ENCODE peak calls at places on chromosomes 6 and 20, in five cellular contexts. Y, J, U, N and C are unnamed samples.

GRCh38 chr20:22791877-22792525 is 207.6 kb upstream of the FOXA2 start:
- DNase-seq in Y (no peak), N (no peak), U (no peak), J (no peak), C (no peak)

GRCh38 chr20:46801003-46801702 is 91.7 kb downstream of the SLC2A10 start:
- DNase-seq in Y (no peak), N (no peak), J (no peak), U (no peak), C (no peak)

GRCh38 chr6:154448448-154449096 is 61.9 kb downstream of the CNKSR3 start:
- DNase-seq in U (no peak), J (no peak), Y (no peak), N (no peak), C (no peak)

GRCh38 chr6:44067073-44067759 is 60.0 kb downstream of the MRPL14 start:
- DNase-seq in J (no peak), U (no peak), Y (peak), N (no peak), C (no peak)

GRCh38 chr6:159304641-159305040 is 135.4 kb downstream of the FNDC1 start:
- DNase-seq in J (no peak), Y (no peak), N (no peak), U (no peak), C (no peak)

GRCh38 chr6:38803129-38803528 is 88.0 kb downstream of the DNAH8 start:
- DNase-seq in J (no peak), U (no peak), Y (no peak), N (no peak), C (no peak)

GRCh38 chr6:79813143-79813542 is 134.2 kb downstream of the ELOVL4 start:
- DNase-seq in Y (no peak), N (no peak), U (no peak), J (no peak), C (no peak)

GRCh38 chr6:48369100-48369499 is 258.1 kb upstream of the PTCHD4 start:
- DNase-seq in J (no peak), N (no peak), U (no peak), Y (no peak), C (no peak)

GRCh38 chr6:12636336-12636735 is 80.2 kb upstream of the PHACTR1 start:
- DNase-seq in U (no peak), J (no peak), N (no peak), Y (no peak), C (no peak)

GRCh38 chr6:89387516-89388222 is 24.4 kb downstream of the RRAGD start:
- DNase-seq in J (no peak), Y (no peak), U (peak), N (peak), C (peak)

GRCh38 chr6:6713660-6714446 is 125.3 kb downstream of the LY86 start:
- DNase-seq in U (no peak), N (no peak), J (no peak), Y (no peak), C (no peak)

GRCh38 chr20:47400685-47401084 is 44.2 kb upstream of the ZMYND8 start:
- DNase-seq in N (peak), J (no peak), Y (no peak), U (no peak), C (no peak)

GRCh38 chr20:13800728-13801134 is 15.9 kb downstream of the NDUFAF5 start:
- DNase-seq in U (no peak), J (no peak), Y (peak), N (no peak), C (no peak)

GRCh38 chr6:148972481-148972880 is 225.7 kb downstream of the UST start:
- DNase-seq in U (peak), N (peak), J (no peak), Y (no peak), C (peak)

GRCh38 chr20:35561268-35561667 is 19.4 kb downstream of the ERGIC3 start:
- DNase-seq in N (peak), U (no peak), Y (no peak), J (peak), C (no peak)

GRCh38 chr6:93731306-93731705 is 311.9 kb upstream of the EPHA7 start:
- DNase-seq in Y (no peak), J (no peak), U (no peak), N (no peak), C (no peak)

GRCh38 chr6:134714679-134715078 is 235.2 kb downstream of the ALDH8A1 start:
- DNase-seq in U (no peak), N (no peak), J (no peak), Y (no peak), C (no peak)

GRCh38 chr6:42441661-42442081 is 10.1 kb downstream of the TRERF1 start:
- DNase-seq in Y (no peak), U (no peak), J (no peak), N (no peak), C (no peak)

GRCh38 chr6:160142115-160142715 is 20.6 kb downstream of the SLC22A1 start:
- DNase-seq in N (no peak), J (no peak), U (no peak), Y (no peak), C (no peak)

GRCh38 chr6:17885079-17885478 is 102.4 kb downstream of the KIF13A start:
- DNase-seq in Y (no peak), U (no peak), N (no peak), J (no peak), C (no peak)

GRCh38 chr6:7213416-7213815 is 99.6 kb downstream of the SSR1 start:
- DNase-seq in N (no peak), Y (no peak), J (no peak), U (no peak), C (no peak)

GRCh38 chr6:55009114-55009513 is 162.5 kb downstream of the FAM83B start:
- DNase-seq in Y (no peak), N (no peak), J (no peak), U (no peak), C (no peak)

GRCh38 chr6:16698163-16698533 is 63.1 kb downstream of the ATXN1 start:
- DNase-seq in Y (no peak), N (no peak), U (no peak), J (no peak), C (no peak)

GRCh38 chr6:129498950-129499870 is 210.8 kb downstream of the ARHGAP18 start:
- DNase-seq in U (peak), N (peak), Y (no peak), J (no peak), C (peak)

GRCh38 chr6:43931201-43931600 is 161.2 kb downstream of the VEGFA start:
- DNase-seq in U (no peak), Y (no peak), J (no peak), N (no peak), C (no peak)

GRCh38 chr20:19808498-19808897 is 50.4 kb downstream of the RIN2 start:
- DNase-seq in Y (no peak), J (no peak), N (no peak), U (no peak), C (no peak)

GRCh38 chr6:18212231-18212630 is 52.1 kb downstream of the DEK start:
- DNase-seq in U (no peak), J (no peak), N (no peak), Y (no peak), C (no peak)

GRCh38 chr6:8029243-8029870 is 34.8 kb downstream of the BLOC1S5 start:
- DNase-seq in J (no peak), U (no peak), Y (no peak), N (no peak), C (no peak)

GRCh38 chr20:63014710-63015109 is 7.9 kb upstream of the BHLHE23 start:
- DNase-seq in N (no peak), U (no peak), J (peak), Y (no peak), C (no peak)

GRCh38 chr6:4319992-4320683 is 184.8 kb upstream of the ECI2 start:
- DNase-seq in N (no peak), J (no peak), U (no peak), Y (no peak), C (no peak)

GRCh38 chr6:132490024-132490423 is 22.9 kb downstream of the STX7 start:
- DNase-seq in Y (no peak), U (no peak), J (no peak), N (peak), C (no peak)

DNA sequence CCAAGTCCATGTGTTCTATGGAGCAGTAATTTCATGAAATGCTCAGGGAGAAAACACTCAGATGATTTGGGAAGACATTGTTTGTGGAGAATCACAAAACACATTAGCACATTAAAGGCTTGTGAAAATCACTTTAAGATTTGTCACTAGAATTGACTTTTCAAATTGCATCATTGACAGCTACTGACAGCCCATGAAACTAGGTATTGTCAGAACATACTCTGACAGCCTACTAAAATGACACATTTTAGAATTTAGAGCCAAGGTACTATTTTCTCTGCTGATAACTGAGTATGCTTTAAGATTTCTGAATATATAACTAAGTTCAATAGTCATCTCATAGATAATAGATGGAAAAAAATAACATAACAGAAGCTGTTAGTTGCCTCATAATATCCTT is 67.4 kb upstream of the FOXC1 start:
- DNase-seq in N (no peak), J (no peak), Y (no peak), U (no peak), C (no peak)
- TF ChIP-seq CTCF in N (no peak), J (no peak), Y (no peak), U (no peak), C (no peak)

DNA sequence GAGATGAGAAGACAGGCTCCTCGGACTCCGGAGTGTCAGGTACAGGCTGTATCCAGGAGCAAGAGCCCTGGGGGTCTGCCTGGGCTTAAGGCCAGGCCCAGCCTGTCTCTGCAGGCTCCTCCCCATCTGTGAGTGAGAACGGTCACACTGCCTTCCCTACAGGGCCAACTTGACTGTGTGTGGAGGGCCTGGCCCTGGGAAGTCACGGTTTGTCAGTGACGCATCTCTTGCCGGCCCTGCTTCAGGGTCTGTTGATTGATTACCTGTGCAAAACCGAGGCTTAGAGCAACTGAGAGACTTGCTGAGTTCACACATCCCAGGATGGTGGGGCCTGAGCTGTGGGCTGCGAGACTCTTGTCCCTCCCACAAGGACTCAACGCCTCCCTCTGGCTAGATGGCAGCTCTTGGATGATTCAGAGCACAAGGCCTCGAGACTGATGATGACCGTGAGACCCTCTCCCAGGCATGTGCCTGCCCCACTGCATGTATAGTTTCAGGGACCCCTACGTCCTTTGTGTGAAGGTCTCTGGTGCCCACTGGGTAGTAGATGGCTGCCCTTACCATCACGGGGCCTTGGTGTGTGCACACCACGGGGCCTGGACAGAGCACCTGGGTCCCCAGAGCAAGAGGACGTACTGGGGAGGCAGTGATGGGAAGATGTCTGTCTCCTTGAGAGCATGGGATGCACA is 6.0 kb downstream of the RBM38 start:
- DNase-seq in Y (peak), J (no peak), N (peak), U (no peak), C (no peak)
- TF ChIP-seq CTCF in Y (no peak), J (no peak), N (no peak), U (no peak), C (peak)

DNA sequence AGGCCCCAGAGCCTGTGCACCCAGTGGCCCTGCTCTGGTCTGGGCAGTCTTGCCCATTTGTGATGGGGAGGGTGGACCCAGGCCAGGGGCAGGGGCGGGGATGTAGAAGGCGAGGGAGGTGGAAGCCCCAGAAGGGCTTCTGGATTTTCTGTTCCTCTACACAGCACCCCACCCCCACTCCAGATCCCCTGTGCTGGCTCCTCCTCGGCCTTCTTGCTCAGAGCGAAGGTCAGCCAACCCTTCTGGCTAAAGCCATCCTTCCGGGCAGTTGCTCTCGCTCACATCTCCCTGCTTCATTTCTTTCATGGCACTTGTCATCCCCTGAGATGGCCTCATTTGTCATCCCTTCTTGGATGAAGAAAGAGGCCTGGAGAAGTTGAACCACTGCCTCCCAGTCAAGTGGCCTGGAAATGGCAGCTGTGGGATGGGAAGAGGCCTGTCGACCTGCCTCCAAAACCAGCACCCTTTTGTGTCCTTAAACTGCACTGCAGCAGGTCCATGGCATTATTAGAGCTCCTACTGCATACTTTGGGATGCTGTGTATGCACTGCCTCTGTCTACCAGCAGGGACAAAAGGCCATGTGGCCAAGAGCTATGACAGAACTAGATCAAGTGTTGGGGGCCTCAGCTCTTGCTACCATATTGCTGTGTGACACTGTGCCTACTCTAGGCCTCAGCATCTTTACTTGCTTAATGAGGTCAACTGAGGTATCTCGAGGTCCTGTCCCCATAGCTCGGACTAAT is 19.9 kb downstream of the PEDS1 start:
- DNase-seq in N (no peak), Y (no peak), U (no peak), J (no peak), C (no peak)
- TF ChIP-seq CTCF in N (peak), Y (no peak), U (no peak), J (peak), C (no peak)

GRCh38 chr6:113315879-113316278 is 541.3 kb upstream of the MARCKS start:
- DNase-seq in Y (no peak), U (no peak), J (no peak), N (no peak), C (no peak)

GRCh38 chr6:113317870-113318269 is 539.3 kb upstream of the MARCKS start:
- DNase-seq in J (peak), Y (no peak), N (no peak), U (no peak), C (no peak)

GRCh38 chr6:113315068-113315467 is 542.1 kb upstream of the MARCKS start:
- DNase-seq in Y (no peak), U (no peak), J (no peak), N (no peak), C (no peak)

GRCh38 chr6:113318553-113318952 is 538.6 kb upstream of the MARCKS start:
- DNase-seq in J (no peak), Y (no peak), N (no peak), U (no peak), C (no peak)

GRCh38 chr6:113320653-113321052 is 536.5 kb upstream of the MARCKS start:
- DNase-seq in J (no peak), N (no peak), Y (no peak), U (no peak), C (no peak)
- TF ChIP-seq CTCF in J (no peak), N (no peak), Y (no peak), U (no peak), C (no peak)

GRCh38 chr6:33052627-33053026 is 20.8 kb downstream of the HLA-DPA1 start:
- DNase-seq in U (no peak), Y (no peak), N (no peak), J (no peak), C (no peak)

GRCh38 chr6:33053230-33053629 is 20.2 kb downstream of the HLA-DPA1 start:
- DNase-seq in J (no peak), N (no peak), U (no peak), Y (no peak), C (no peak)

GRCh38 chr6:33050013-33050800 is 23.2 kb downstream of the HLA-DPA1 start:
- DNase-seq in N (no peak), Y (no peak), J (no peak), U (no peak), C (no peak)

GRCh38 chr6:33049323-33049722 is 24.1 kb downstream of the HLA-DPA1 start:
- DNase-seq in J (no peak), N (peak), U (no peak), Y (no peak), C (no peak)
- TF ChIP-seq CTCF in J (no peak), N (peak), U (no peak), Y (peak), C (peak)

GRCh38 chr20:10093087-10093591 is 58.4 kb downstream of the ANKEF1 start:
- DNase-seq in U (no peak), J (no peak), N (no peak), Y (no peak), C (no peak)

GRCh38 chr20:10096790-10097189 is 62.0 kb downstream of the ANKEF1 start:
- DNase-seq in Y (no peak), J (no peak), U (no peak), N (no peak), C (no peak)

GRCh38 chr20:10090588-10091166 is 55.9 kb downstream of the ANKEF1 start:
- DNase-seq in Y (peak), N (peak), U (peak), J (peak), C (peak)

GRCh38 chr20:10089871-10090587 is 55.2 kb downstream of the ANKEF1 start:
- DNase-seq in J (no peak), Y (no peak), N (no peak), U (no peak), C (no peak)

GRCh38 chr20:10094566-10095173 is 59.9 kb downstream of the ANKEF1 start:
- DNase-seq in U (no peak), Y (no peak), N (no peak), J (no peak), C (no peak)
- TF ChIP-seq CTCF in U (no peak), Y (no peak), N (no peak), J (no peak), C (no peak)

DNA sequence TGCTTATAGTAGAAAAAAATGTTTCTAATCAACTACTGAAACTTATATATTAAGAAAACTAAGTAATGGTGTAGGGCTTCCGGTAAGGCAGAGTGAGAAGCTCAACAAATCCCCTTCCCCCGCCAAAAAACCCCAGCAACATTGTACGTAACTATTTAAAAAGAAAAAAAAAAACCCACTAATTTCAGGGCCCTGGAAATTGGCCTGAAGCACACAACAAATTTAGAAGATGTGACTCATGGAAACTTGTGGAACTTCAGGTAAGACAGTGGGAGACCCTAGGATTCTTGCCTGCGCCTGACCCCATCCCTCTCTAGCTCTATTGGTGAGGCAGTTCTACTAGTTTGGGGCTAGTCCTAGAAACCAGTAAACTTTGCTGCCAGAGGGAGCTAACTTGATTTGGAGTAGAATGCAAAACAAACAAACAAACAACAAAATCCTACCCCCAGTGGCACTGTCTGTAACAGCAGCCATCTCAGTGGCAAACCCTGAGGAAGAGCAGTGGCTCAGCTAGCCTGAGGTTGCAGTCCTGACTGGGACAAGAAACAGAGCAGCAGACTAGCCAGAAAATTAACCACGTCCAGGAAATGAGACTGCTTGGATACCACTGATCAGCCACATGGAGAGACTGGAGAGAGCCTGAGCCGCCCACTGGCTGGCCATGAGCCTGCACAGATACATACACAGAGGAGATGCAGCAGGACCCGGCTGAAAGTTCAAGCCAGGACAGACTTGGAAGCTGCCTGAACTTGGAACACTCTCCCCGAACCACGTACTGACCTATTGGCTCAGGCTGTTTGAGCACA is 135.1 kb downstream of the TBXT start:
- DNase-seq in Y (peak), U (no peak), J (no peak), N (no peak), C (no peak)
- TF ChIP-seq CTCF in Y (no peak), U (no peak), J (peak), N (no peak), C (no peak)